ENCODE peak calls at places on chromosomes 3 and 15, in six cellular contexts. E, D, R, L, A and C are unnamed samples.

GRCh38 chr3:56958879-56959607 is 101.4 kb upstream of the SPATA12 start:
- DNase-seq in E (no peak), D (no peak), R (no peak), L (no peak), A (no peak), C (no peak)

GRCh38 chr3:99211309-99211708 is 309.8 kb upstream of the DCBLD2 start:
- DNase-seq in E (no peak), D (no peak), R (no peak), L (no peak), A (no peak), C (no peak)

GRCh38 chr3:8077126-8077525 is 424.5 kb upstream of the LMCD1 start:
- DNase-seq in E (no peak), D (no peak), R (no peak), L (no peak), A (no peak), C (no peak)

GRCh38 chr3:145490088-145491055 is 670.6 kb downstream of the PLOD2 start:
- DNase-seq in E (no peak), D (no peak), R (no peak), L (no peak), A (no peak), C (no peak)

GRCh38 chr3:120177907-120178306 is 83.7 kb upstream of the GSK3B start:
- DNase-seq in E (no peak), D (no peak), R (no peak), L (no peak), A (no peak), C (no peak)

GRCh38 chr3:163476179-163476578 is 1602.1 kb downstream of the SI start:
- DNase-seq in E (no peak), D (no peak), R (no peak), L (peak), A (no peak), C (no peak)

GRCh38 chr15:68431037-68431791 is 749 bp downstream of the ITGA11 start:
- DNase-seq in E (no peak), D (no peak), R (peak), L (no peak), A (no peak), C (peak)

GRCh38 chr3:124887177-124887995 is at the start of gene ITGB5:
- DNase-seq in E (no peak), D (no peak), R (peak), L (peak), A (peak), C (peak)

GRCh38 chr15:78565951-78566774 is 843 bp downstream of the CHRNA5 start:
- DNase-seq in E (no peak), D (no peak), R (peak), L (peak), A (no peak), C (peak)

GRCh38 chr3:78801923-78802587 is 965.7 kb downstream of the ROBO1 start:
- DNase-seq in E (no peak), D (no peak), R (no peak), L (no peak), A (no peak), C (no peak)

GRCh38 chr15:62906627-62907026 is 135.9 kb upstream of the TPM1 start:
- DNase-seq in E (no peak), D (no peak), R (no peak), L (no peak), A (no peak), C (no peak)

GRCh38 chr15:33639968-33640367 is 328.3 kb upstream of the CHRM5 start:
- DNase-seq in E (no peak), D (no peak), R (peak), L (no peak), A (no peak), C (no peak)

GRCh38 chr3:88810455-88810854 is 297.0 kb upstream of the EPHA3 start:
- DNase-seq in E (no peak), D (no peak), R (no peak), L (no peak), A (no peak), C (no peak)

DNA sequence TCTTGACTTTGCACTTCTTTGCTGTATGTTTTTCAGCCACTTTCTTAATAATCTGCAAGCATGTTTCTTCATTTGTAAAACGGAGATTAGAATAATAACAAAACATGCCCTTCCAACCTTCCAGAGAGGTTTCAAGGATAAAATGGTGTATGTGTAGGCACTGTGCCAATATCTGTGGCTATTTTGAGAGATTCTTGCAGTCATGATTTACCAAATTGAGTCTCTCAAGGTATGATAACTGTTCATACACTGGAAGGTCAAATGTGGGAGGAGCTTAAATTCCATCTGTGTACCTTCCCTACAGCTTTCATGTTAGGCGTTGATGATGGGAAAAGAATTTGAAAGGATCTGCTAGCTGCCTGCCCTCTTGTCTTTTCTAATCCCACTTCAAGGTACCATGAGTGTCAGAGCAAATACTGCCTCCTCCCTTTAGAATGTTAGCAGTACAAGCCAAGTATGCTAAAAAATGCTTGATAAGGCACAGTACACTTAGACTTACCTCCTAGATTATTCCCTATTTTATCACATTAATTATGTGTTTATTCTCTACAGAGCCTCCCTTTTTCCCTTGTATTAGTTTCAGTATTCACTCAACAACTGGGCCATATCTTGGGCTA is 78.0 kb upstream of the ST8SIA2 start:
- DNase-seq in E (no peak), D (no peak), R (no peak), L (no peak), A (no peak), C (no peak)
- TF ChIP-seq CTCF in E (no peak), D (no peak), R (no peak), L (no peak), A (no peak), C (no peak)

GRCh38 chr3:192090586-192090985 is 629.6 kb downstream of the PYDC2 start:
- DNase-seq in E (no peak), D (peak), R (peak), L (no peak), A (no peak), C (peak)
- TF ChIP-seq CTCF in E (no peak), D (peak), R (peak), L (no peak), A (no peak), C (peak)

GRCh38 chr15:60479361-60479684 is 381 bp upstream of the ICE2 start:
- DNase-seq in E (no peak), D (no peak), R (no peak), L (no peak), A (no peak), C (no peak)

GRCh38 chr15:60477991-60478632 is 830 bp downstream of the ICE2 start:
- DNase-seq in E (no peak), D (no peak), R (peak), L (no peak), A (no peak), C (peak)

GRCh38 chr15:60479711-60480110 is 769 bp upstream of the ICE2 start:
- DNase-seq in E (no peak), D (no peak), R (peak), L (no peak), A (no peak), C (peak)

GRCh38 chr15:60480149-60480548 is 1.2 kb upstream of the ICE2 start:
- DNase-seq in E (no peak), D (no peak), R (no peak), L (no peak), A (no peak), C (peak)

GRCh38 chr15:60478633-60479360 is at the start of gene ICE2:
- DNase-seq in E (peak), D (peak), R (peak), L (peak), A (peak), C (peak)
- TF ChIP-seq CTCF in E (no peak), D (no peak), R (no peak), L (no peak), A (no peak), C (no peak)

GRCh38 chr3:112767177-112767576 is 79.5 kb downstream of the CD200R1L start:
- DNase-seq in E (no peak), D (no peak), R (no peak), L (no peak), A (no peak), C (peak)
- TF ChIP-seq CTCF in E (no peak), D (no peak), R (no peak), L (no peak), A (no peak), C (no peak)

GRCh38 chr15:91872356-91873132 is 19.0 kb downstream of the SLCO3A1 start:
- DNase-seq in E (no peak), D (no peak), R (no peak), L (no peak), A (peak), C (no peak)
- TF ChIP-seq CTCF in E (no peak), D (no peak), R (no peak), L (no peak), A (no peak), C (no peak)

GRCh38 chr3:150074697-150075416 is 104.2 kb upstream of the PFN2 start:
- DNase-seq in E (no peak), D (no peak), R (no peak), L (no peak), A (no peak), C (peak)
- TF ChIP-seq CTCF in E (no peak), D (no peak), R (no peak), L (no peak), A (no peak), C (no peak)

GRCh38 chr3:58383904-58384303 is 49.7 kb downstream of the PDHB start:
- DNase-seq in E (no peak), D (no peak), R (no peak), L (peak), A (no peak), C (no peak)

GRCh38 chr3:58387650-58388546 is 45.7 kb downstream of the PDHB start:
- DNase-seq in E (no peak), D (no peak), R (no peak), L (no peak), A (no peak), C (no peak)

GRCh38 chr3:58388550-58389061 is 45.0 kb downstream of the PDHB start:
- DNase-seq in E (no peak), D (no peak), R (peak), L (no peak), A (no peak), C (no peak)

GRCh38 chr3:58384381-58385090 is 49.1 kb downstream of the PDHB start:
- DNase-seq in E (no peak), D (no peak), R (no peak), L (no peak), A (no peak), C (no peak)

DNA sequence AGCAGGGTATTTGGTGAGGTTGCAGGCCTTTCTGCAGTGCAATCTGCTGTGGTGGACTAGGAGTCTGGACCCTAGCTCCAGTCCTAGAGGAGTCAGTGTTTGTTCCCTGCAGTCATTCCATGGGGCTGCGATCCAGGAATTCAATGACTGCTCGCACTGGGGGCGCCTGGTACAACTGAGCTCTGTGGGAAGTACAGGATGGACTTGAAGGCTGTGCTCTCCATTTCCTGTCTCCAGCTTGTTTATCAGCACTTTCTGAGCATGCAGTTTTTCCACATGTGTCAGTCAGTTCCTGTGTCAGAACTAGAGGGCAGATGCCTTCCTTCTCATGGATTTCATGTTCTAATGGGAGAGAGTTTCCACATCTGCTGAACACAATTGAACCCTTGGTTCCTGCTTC is 46.7 kb downstream of the PDHB start:
- DNase-seq in E (no peak), D (no peak), R (no peak), L (no peak), A (no peak), C (no peak)
- TF ChIP-seq CTCF in E (no peak), D (no peak), R (no peak), L (no peak), A (no peak), C (no peak)

GRCh38 chr15:70584838-70585706 is 178.3 kb downstream of the UACA start:
- DNase-seq in E (peak), D (no peak), R (peak), L (peak), A (no peak), C (peak)
- TF ChIP-seq CTCF in E (peak), D (peak), R (peak), L (peak), A (peak), C (no peak)

GRCh38 chr15:52254331-52254730 is 41.3 kb downstream of the MYO5C start:
- DNase-seq in E (no peak), D (no peak), R (no peak), L (no peak), A (no peak), C (no peak)
- TF ChIP-seq CTCF in E (no peak), D (peak), R (peak), L (no peak), A (no peak), C (peak)